ENCODE peak calls at places on chromosomes 3 and 15, in five cellular contexts. E is endodermal cell, L is ovary, J is A673, C is psoas muscle. W is an unnamed sample. For H3K9me3, the result is how much of the 10 kb centered on the place peaks cover.

GRCh38 chr3:96182756-96183155 is 631.6 kb upstream of the EPHA6 start:
- DNase-seq in E (no peak), L (no peak), J (no peak), C (no peak), W (no peak)

GRCh38 chr15:97993310-97993738 is 32.8 kb downstream of the ARRDC4 start:
- DNase-seq in E (no peak), L (no peak), J (peak), C (peak), W (no peak)

GRCh38 chr3:154615451-154615850 is 185.5 kb upstream of the GPR149 start:
- DNase-seq in E (no peak), L (no peak), J (no peak), C (no peak), W (no peak)

GRCh38 chr15:47993051-47993450 is 127.7 kb upstream of the SLC24A5 start:
- DNase-seq in E (no peak), L (no peak), J (no peak), C (no peak), W (no peak)

GRCh38 chr3:70264122-70264780 is 48.2 kb downstream of the MDFIC2 start:
- DNase-seq in E (no peak), L (no peak), J (no peak), C (no peak), W (no peak)

GRCh38 chr15:63503739-63504246 is 600 bp upstream of the USP3 start:
- DNase-seq in E (peak), L (peak), J (peak), C (peak), W (no peak)

GRCh38 chr3:157333551-157333991 is 103.1 kb upstream of the PTX3 start:
- DNase-seq in E (no peak), L (no peak), J (no peak), C (no peak), W (no peak)

GRCh38 chr3:176514297-176514696 is 683.0 kb downstream of the TBL1XR1 start:
- DNase-seq in E (peak), L (no peak), J (peak), C (no peak), W (no peak)

GRCh38 chr3:100023150-100023549 is 91.2 kb downstream of the FILIP1L start:
- DNase-seq in E (no peak), L (no peak), J (peak), C (no peak), W (no peak)

GRCh38 chr3:13200951-13201350 is 127.7 kb upstream of the IQSEC1 start:
- DNase-seq in E (peak), L (no peak), J (no peak), C (no peak), W (no peak)
- TF ChIP-seq CTCF in E (peak), L (no peak), J (peak), C (no peak), W (no peak)

GRCh38 chr15:22251422-22251821 is 171.1 kb downstream of the OR4M2 start:
- DNase-seq in E (no peak), L (no peak), J (no peak), C (no peak), W (no peak)
- H3K9me3 ChIP-seq in E (half or more), L (under half), J (half or more), C (under half), W (half or more)

GRCh38 chr15:39244776-39245175 is 336.1 kb upstream of the THBS1 start:
- DNase-seq in E (no peak), L (no peak), J (no peak), C (no peak), W (no peak)
- H3K4me3 ChIP-seq in E (no peak), L (no peak), J (no peak), C (no peak), W (no peak)

GRCh38 chr3:167346171-167346570 is 33.9 kb downstream of the ZBBX start:
- DNase-seq in E (no peak), L (no peak), J (no peak), C (no peak), W (no peak)

DNA sequence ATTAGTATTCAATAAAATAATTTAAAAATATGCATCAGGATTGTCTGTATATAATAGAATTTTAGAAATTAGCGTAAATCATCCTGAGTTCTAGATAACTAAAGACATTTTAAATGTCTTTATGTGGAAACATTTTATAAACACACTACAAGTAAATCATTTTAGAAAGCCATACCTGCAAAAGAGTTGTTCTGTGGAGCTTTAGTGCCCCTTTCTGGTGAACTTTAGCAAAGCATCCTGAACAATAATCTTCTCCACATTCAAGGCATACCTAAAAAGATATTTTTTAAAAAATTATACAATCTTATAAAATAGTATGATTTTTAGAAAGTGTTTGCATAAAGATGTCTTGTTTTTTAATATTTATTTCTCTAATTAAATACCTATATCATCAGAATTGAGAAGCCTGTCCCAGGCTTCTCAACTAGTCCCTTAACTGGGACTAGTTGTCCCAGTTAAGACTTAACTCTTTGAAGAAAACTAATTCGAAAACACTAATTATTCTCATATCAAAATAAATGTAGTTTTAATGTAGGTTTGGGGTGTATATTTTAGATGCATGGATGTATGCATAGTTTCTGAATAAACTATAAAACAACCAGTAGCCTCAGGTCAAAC is 29.7 kb downstream of the ZBBX start:
- DNase-seq in E (no peak), L (no peak), J (peak), C (no peak), W (no peak)
- TF ChIP-seq CTCF in E (peak), L (no peak), J (peak), C (peak), W (no peak)

DNA sequence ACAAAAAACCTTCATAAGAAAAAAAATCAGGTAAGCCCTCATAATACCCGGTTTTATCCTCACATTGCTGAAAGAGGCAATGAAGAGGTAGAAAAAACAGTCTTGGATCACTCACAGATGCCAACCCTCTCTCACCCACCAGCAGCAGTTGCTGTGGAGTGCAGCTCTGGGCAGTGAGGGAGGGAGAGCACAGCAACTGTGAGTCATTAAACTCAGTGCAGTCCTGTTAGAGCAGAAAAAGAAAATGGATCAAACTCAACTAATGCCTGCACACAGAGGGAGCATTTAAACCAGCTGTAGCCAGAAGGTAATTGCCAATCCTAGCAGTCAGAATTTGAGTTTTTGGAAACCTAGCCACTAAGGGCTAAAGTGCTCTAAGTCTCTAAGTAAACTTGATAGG is 1050.6 kb upstream of the ALCAM start:
- DNase-seq in E (no peak), L (no peak), J (no peak), C (no peak), W (no peak)
- H3K9me3 ChIP-seq in E (under half), L (under half), J (under half), C (under half), W (under half)

GRCh38 chr3:3799173-3800075 is at the start of gene LRRN1:
- DNase-seq in E (peak), L (peak), J (no peak), C (peak), W (peak)
- H3K4me3 ChIP-seq in E (peak), L (peak), J (no peak), C (peak), W (no peak)

GRCh38 chr15:79341361-79341760 is 30.4 kb downstream of the TMED3 start:
- DNase-seq in E (no peak), L (no peak), J (no peak), C (no peak), W (no peak)

GRCh38 chr15:79339588-79340314 is 28.8 kb downstream of the TMED3 start:
- DNase-seq in E (peak), L (no peak), J (peak), C (no peak), W (no peak)

GRCh38 chr15:79337591-79337990 is 26.7 kb downstream of the TMED3 start:
- DNase-seq in E (no peak), L (no peak), J (no peak), C (no peak), W (no peak)

GRCh38 chr15:79340315-79340602 is 29.3 kb downstream of the TMED3 start:
- DNase-seq in E (no peak), L (no peak), J (no peak), C (no peak), W (no peak)
- TF ChIP-seq CTCF in E (no peak), L (no peak), J (no peak), C (no peak), W (no peak)

W was measured in mucosa of descending colon.